ENCODE peak calls at places on chromosomes 7 and 10, in six cellular contexts. One of them, this sample, is unnamed.

GRCh38 chr10:121819049-121819448 is 108.8 kb downstream of the ATE1 start:
- DNase-seq in hepatocyte: no peak
- DNase-seq in cardiac fibroblast: no peak
- DNase-seq in esophagus squamous epithelium: no peak
- DNase-seq in left ventricle myocardium inferior: no peak
- DNase-seq in astrocyte of the spinal cord: no peak
- DNase-seq in this sample: no peak

GRCh38 chr7:55545496-55545895 is 26.8 kb downstream of the VOPP1 start:
- DNase-seq in astrocyte of the spinal cord: peak
- DNase-seq in hepatocyte: no peak
- DNase-seq in esophagus squamous epithelium: no peak
- DNase-seq in cardiac fibroblast: peak
- DNase-seq in left ventricle myocardium inferior: no peak
- DNase-seq in this sample: no peak

GRCh38 chr10:124997791-124998623 is 56.1 kb downstream of the ZRANB1 start:
- DNase-seq in left ventricle myocardium inferior: peak
- DNase-seq in esophagus squamous epithelium: no peak
- DNase-seq in astrocyte of the spinal cord: no peak
- DNase-seq in hepatocyte: no peak
- DNase-seq in cardiac fibroblast: no peak
- DNase-seq in this sample: no peak

GRCh38 chr7:94389381-94389780 is 5.3 kb upstream of the COL1A2 start:
- DNase-seq in astrocyte of the spinal cord: no peak
- DNase-seq in hepatocyte: no peak
- DNase-seq in cardiac fibroblast: peak
- DNase-seq in left ventricle myocardium inferior: no peak
- DNase-seq in esophagus squamous epithelium: no peak
- DNase-seq in this sample: no peak

GRCh38 chr7:22582860-22583640 is 83.1 kb upstream of the STEAP1B start:
- DNase-seq in astrocyte of the spinal cord: peak
- DNase-seq in left ventricle myocardium inferior: no peak
- DNase-seq in hepatocyte: peak
- DNase-seq in esophagus squamous epithelium: no peak
- DNase-seq in cardiac fibroblast: peak
- DNase-seq in this sample: peak

GRCh38 chr7:86202833-86203232 is 440.9 kb upstream of the GRM3 start:
- DNase-seq in esophagus squamous epithelium: no peak
- DNase-seq in left ventricle myocardium inferior: no peak
- DNase-seq in astrocyte of the spinal cord: no peak
- DNase-seq in cardiac fibroblast: no peak
- DNase-seq in hepatocyte: no peak
- DNase-seq in this sample: no peak

GRCh38 chr7:141563956-141564623 is 12.9 kb downstream of the AGK start:
- DNase-seq in cardiac fibroblast: no peak
- DNase-seq in astrocyte of the spinal cord: no peak
- DNase-seq in hepatocyte: no peak
- DNase-seq in esophagus squamous epithelium: no peak
- DNase-seq in left ventricle myocardium inferior: no peak
- DNase-seq in this sample: no peak

GRCh38 chr10:44476421-44476820 is 91.5 kb upstream of the CXCL12 start:
- DNase-seq in esophagus squamous epithelium: no peak
- DNase-seq in left ventricle myocardium inferior: no peak
- DNase-seq in cardiac fibroblast: no peak
- DNase-seq in astrocyte of the spinal cord: no peak
- DNase-seq in hepatocyte: no peak
- DNase-seq in this sample: no peak

GRCh38 chr7:65554-65953 is 126.8 kb upstream of the FAM20C start:
- DNase-seq in astrocyte of the spinal cord: no peak
- DNase-seq in esophagus squamous epithelium: no peak
- DNase-seq in hepatocyte: no peak
- DNase-seq in cardiac fibroblast: peak
- DNase-seq in left ventricle myocardium inferior: no peak
- DNase-seq in this sample: no peak

GRCh38 chr10:12766222-12766621 is 235.3 kb downstream of the CCDC3 start:
- DNase-seq in astrocyte of the spinal cord: no peak
- DNase-seq in esophagus squamous epithelium: no peak
- DNase-seq in cardiac fibroblast: no peak
- DNase-seq in left ventricle myocardium inferior: no peak
- DNase-seq in hepatocyte: no peak
- DNase-seq in this sample: no peak

GRCh38 chr7:143393267-143394041 is 12.3 kb downstream of the ZYX start:
- DNase-seq in hepatocyte: peak
- DNase-seq in astrocyte of the spinal cord: peak
- DNase-seq in left ventricle myocardium inferior: no peak
- DNase-seq in cardiac fibroblast: peak
- DNase-seq in esophagus squamous epithelium: no peak
- DNase-seq in this sample: no peak

GRCh38 chr10:110530131-110530831 is 32.6 kb downstream of the DUSP5 start:
- DNase-seq in left ventricle myocardium inferior: peak
- DNase-seq in cardiac fibroblast: peak
- DNase-seq in esophagus squamous epithelium: no peak
- DNase-seq in hepatocyte: peak
- DNase-seq in astrocyte of the spinal cord: peak
- DNase-seq in this sample: no peak

GRCh38 chr7:24227603-24228359 is 56.2 kb upstream of the NPY start:
- DNase-seq in left ventricle myocardium inferior: no peak
- DNase-seq in esophagus squamous epithelium: no peak
- DNase-seq in hepatocyte: no peak
- DNase-seq in astrocyte of the spinal cord: no peak
- DNase-seq in cardiac fibroblast: no peak
- DNase-seq in this sample: no peak

GRCh38 chr7:10799475-10799874 is 174.2 kb upstream of the PHF14 start:
- DNase-seq in hepatocyte: no peak
- DNase-seq in cardiac fibroblast: no peak
- DNase-seq in esophagus squamous epithelium: no peak
- DNase-seq in left ventricle myocardium inferior: no peak
- DNase-seq in astrocyte of the spinal cord: no peak
- DNase-seq in this sample: no peak

GRCh38 chr7:96654630-96655188 is 54.9 kb downstream of the SEM1 start:
- DNase-seq in left ventricle myocardium inferior: no peak
- DNase-seq in esophagus squamous epithelium: no peak
- DNase-seq in astrocyte of the spinal cord: no peak
- DNase-seq in hepatocyte: no peak
- DNase-seq in cardiac fibroblast: no peak
- DNase-seq in this sample: no peak

GRCh38 chr7:31935115-31935514 is 135.1 kb downstream of the PDE1C start:
- DNase-seq in cardiac fibroblast: no peak
- DNase-seq in hepatocyte: no peak
- DNase-seq in left ventricle myocardium inferior: no peak
- DNase-seq in astrocyte of the spinal cord: peak
- DNase-seq in esophagus squamous epithelium: no peak
- DNase-seq in this sample: no peak

GRCh38 chr7:73519867-73520672 is 2.0 kb downstream of the BAZ1B start:
- DNase-seq in hepatocyte: no peak
- DNase-seq in left ventricle myocardium inferior: no peak
- DNase-seq in astrocyte of the spinal cord: peak
- DNase-seq in esophagus squamous epithelium: no peak
- DNase-seq in cardiac fibroblast: peak
- DNase-seq in this sample: no peak

GRCh38 chr10:72173635-72174296 is 42.0 kb upstream of the ANAPC16 start:
- DNase-seq in astrocyte of the spinal cord: peak
- DNase-seq in left ventricle myocardium inferior: no peak
- DNase-seq in cardiac fibroblast: peak
- DNase-seq in hepatocyte: peak
- DNase-seq in esophagus squamous epithelium: no peak
- DNase-seq in this sample: no peak

GRCh38 chr10:5076615-5077014 is 17.6 kb upstream of the AKR1C3 start:
- DNase-seq in hepatocyte: no peak
- DNase-seq in esophagus squamous epithelium: no peak
- DNase-seq in cardiac fibroblast: peak
- DNase-seq in astrocyte of the spinal cord: no peak
- DNase-seq in left ventricle myocardium inferior: no peak
- DNase-seq in this sample: no peak

GRCh38 chr10:30396708-30397107 is 37.3 kb upstream of the MAP3K8 start:
- DNase-seq in hepatocyte: no peak
- DNase-seq in esophagus squamous epithelium: no peak
- DNase-seq in left ventricle myocardium inferior: no peak
- DNase-seq in cardiac fibroblast: no peak
- DNase-seq in astrocyte of the spinal cord: no peak
- DNase-seq in this sample: no peak

GRCh38 chr7:2022737-2023250 is 210.0 kb downstream of the MAD1L1 start:
- DNase-seq in hepatocyte: no peak
- DNase-seq in esophagus squamous epithelium: no peak
- DNase-seq in cardiac fibroblast: no peak
- DNase-seq in astrocyte of the spinal cord: no peak
- DNase-seq in left ventricle myocardium inferior: no peak
- DNase-seq in this sample: no peak

GRCh38 chr10:33331020-33331557 is 3.4 kb downstream of the NRP1 start:
- DNase-seq in left ventricle myocardium inferior: no peak
- DNase-seq in esophagus squamous epithelium: no peak
- DNase-seq in cardiac fibroblast: no peak
- DNase-seq in hepatocyte: no peak
- DNase-seq in astrocyte of the spinal cord: no peak
- DNase-seq in this sample: no peak

GRCh38 chr10:10584164-10584563 is 433.5 kb upstream of the CELF2 start:
- DNase-seq in left ventricle myocardium inferior: no peak
- DNase-seq in esophagus squamous epithelium: no peak
- DNase-seq in astrocyte of the spinal cord: no peak
- DNase-seq in cardiac fibroblast: no peak
- DNase-seq in hepatocyte: no peak
- DNase-seq in this sample: no peak

DNA sequence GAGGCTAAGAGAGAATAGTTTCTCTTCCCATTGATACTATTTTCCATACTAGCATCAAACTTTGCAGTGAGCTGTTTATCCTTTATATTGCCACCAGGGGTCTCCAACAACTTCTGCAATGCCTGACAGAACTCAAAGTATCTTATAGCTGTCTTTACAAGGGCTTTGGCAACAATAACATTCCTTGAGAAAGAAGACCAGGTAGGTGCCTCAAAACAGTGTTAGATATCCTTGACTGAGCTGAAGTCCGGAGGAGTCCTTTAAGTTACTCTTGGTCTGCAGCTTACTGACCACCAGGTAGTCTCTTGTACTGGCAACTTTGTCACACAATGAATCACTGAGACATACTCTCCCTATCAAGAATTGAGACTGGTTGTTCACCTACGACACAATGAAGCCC is 30.0 kb upstream of the TES start:
- DNase-seq in esophagus squamous epithelium: no peak
- DNase-seq in cardiac fibroblast: peak
- DNase-seq in left ventricle myocardium inferior: no peak
- DNase-seq in hepatocyte: peak
- DNase-seq in astrocyte of the spinal cord: peak
- DNase-seq in this sample: peak
- TF ChIP-seq CTCF in esophagus squamous epithelium: peak
- TF ChIP-seq CTCF in cardiac fibroblast: peak
- TF ChIP-seq CTCF in left ventricle myocardium inferior: peak
- TF ChIP-seq CTCF in hepatocyte: peak
- TF ChIP-seq CTCF in astrocyte of the spinal cord: peak
- TF ChIP-seq CTCF in this sample: peak

GRCh38 chr7:154776350-154776749 is 226.6 kb downstream of the PAXIP1 start:
- DNase-seq in esophagus squamous epithelium: no peak
- DNase-seq in left ventricle myocardium inferior: no peak
- DNase-seq in hepatocyte: no peak
- DNase-seq in cardiac fibroblast: no peak
- DNase-seq in astrocyte of the spinal cord: no peak
- DNase-seq in this sample: no peak

GRCh38 chr7:154775681-154776080 is 227.2 kb downstream of the PAXIP1 start:
- DNase-seq in esophagus squamous epithelium: no peak
- DNase-seq in cardiac fibroblast: no peak
- DNase-seq in astrocyte of the spinal cord: no peak
- DNase-seq in left ventricle myocardium inferior: no peak
- DNase-seq in hepatocyte: no peak
- DNase-seq in this sample: no peak

GRCh38 chr7:154777489-154777888 is 225.4 kb downstream of the PAXIP1 start:
- DNase-seq in astrocyte of the spinal cord: no peak
- DNase-seq in hepatocyte: no peak
- DNase-seq in esophagus squamous epithelium: no peak
- DNase-seq in left ventricle myocardium inferior: no peak
- DNase-seq in cardiac fibroblast: no peak
- DNase-seq in this sample: no peak

GRCh38 chr7:154777908-154778307 is 225.0 kb downstream of the PAXIP1 start:
- DNase-seq in cardiac fibroblast: no peak
- DNase-seq in hepatocyte: no peak
- DNase-seq in astrocyte of the spinal cord: no peak
- DNase-seq in left ventricle myocardium inferior: no peak
- DNase-seq in esophagus squamous epithelium: no peak
- DNase-seq in this sample: no peak

DNA sequence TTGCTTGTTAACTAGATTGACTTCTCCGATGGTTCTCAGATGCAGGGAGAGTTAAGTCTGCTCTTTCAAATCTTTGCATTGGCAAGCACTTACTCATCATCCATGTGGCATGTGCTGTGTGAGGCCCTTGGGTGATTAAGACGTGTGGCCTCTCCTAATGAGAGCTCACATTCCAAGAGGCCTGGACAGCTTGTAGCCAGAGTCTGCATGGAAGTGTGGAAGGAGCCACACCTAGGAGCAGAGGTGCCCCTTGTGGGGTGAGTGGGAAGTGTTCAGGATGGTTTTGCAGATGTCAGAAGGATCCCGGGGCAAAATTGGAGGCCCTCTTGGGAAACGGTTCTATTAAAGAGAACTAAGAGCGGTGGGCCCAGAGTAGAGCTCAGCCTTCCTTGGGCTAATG is 225.9 kb downstream of the PAXIP1 start:
- DNase-seq in left ventricle myocardium inferior: no peak
- DNase-seq in esophagus squamous epithelium: no peak
- DNase-seq in hepatocyte: peak
- DNase-seq in astrocyte of the spinal cord: no peak
- DNase-seq in cardiac fibroblast: peak
- DNase-seq in this sample: no peak
- TF ChIP-seq CTCF in left ventricle myocardium inferior: no peak
- TF ChIP-seq CTCF in esophagus squamous epithelium: no peak
- TF ChIP-seq CTCF in hepatocyte: no peak
- TF ChIP-seq CTCF in astrocyte of the spinal cord: no peak
- TF ChIP-seq CTCF in cardiac fibroblast: no peak
- TF ChIP-seq CTCF in this sample: peak

GRCh38 chr7:12684733-12685132 is 2.7 kb upstream of the ARL4A start:
- DNase-seq in left ventricle myocardium inferior: no peak
- DNase-seq in hepatocyte: no peak
- DNase-seq in esophagus squamous epithelium: no peak
- DNase-seq in cardiac fibroblast: no peak
- DNase-seq in astrocyte of the spinal cord: no peak
- DNase-seq in this sample: no peak

GRCh38 chr7:12684186-12684585 is 3.2 kb upstream of the ARL4A start:
- DNase-seq in cardiac fibroblast: no peak
- DNase-seq in esophagus squamous epithelium: no peak
- DNase-seq in left ventricle myocardium inferior: no peak
- DNase-seq in hepatocyte: no peak
- DNase-seq in astrocyte of the spinal cord: no peak
- DNase-seq in this sample: no peak

GRCh38 chr7:12686234-12686893 is 1.1 kb upstream of the ARL4A start:
- DNase-seq in esophagus squamous epithelium: peak
- DNase-seq in astrocyte of the spinal cord: peak
- DNase-seq in cardiac fibroblast: peak
- DNase-seq in hepatocyte: peak
- DNase-seq in left ventricle myocardium inferior: peak
- DNase-seq in this sample: peak

GRCh38 chr7:12686894-12687212 is 580 bp upstream of the ARL4A start:
- DNase-seq in left ventricle myocardium inferior: no peak
- DNase-seq in esophagus squamous epithelium: no peak
- DNase-seq in hepatocyte: no peak
- DNase-seq in astrocyte of the spinal cord: no peak
- DNase-seq in cardiac fibroblast: no peak
- DNase-seq in this sample: no peak

GRCh38 chr7:12685550-12685949 is 1.9 kb upstream of the ARL4A start:
- DNase-seq in cardiac fibroblast: peak
- DNase-seq in left ventricle myocardium inferior: no peak
- DNase-seq in hepatocyte: peak
- DNase-seq in esophagus squamous epithelium: no peak
- DNase-seq in astrocyte of the spinal cord: peak
- DNase-seq in this sample: peak
- TF ChIP-seq CTCF in cardiac fibroblast: peak
- TF ChIP-seq CTCF in left ventricle myocardium inferior: peak
- TF ChIP-seq CTCF in hepatocyte: peak
- TF ChIP-seq CTCF in esophagus squamous epithelium: peak
- TF ChIP-seq CTCF in astrocyte of the spinal cord: peak
- TF ChIP-seq CTCF in this sample: peak

GRCh38 chr7:48253020-48253419 is 81.8 kb downstream of the ABCA13 start:
- DNase-seq in astrocyte of the spinal cord: no peak
- DNase-seq in esophagus squamous epithelium: no peak
- DNase-seq in cardiac fibroblast: no peak
- DNase-seq in hepatocyte: no peak
- DNase-seq in left ventricle myocardium inferior: no peak
- DNase-seq in this sample: no peak
- TF ChIP-seq CTCF in astrocyte of the spinal cord: no peak
- TF ChIP-seq CTCF in esophagus squamous epithelium: no peak
- TF ChIP-seq CTCF in cardiac fibroblast: no peak
- TF ChIP-seq CTCF in hepatocyte: no peak
- TF ChIP-seq CTCF in left ventricle myocardium inferior: no peak
- TF ChIP-seq CTCF in this sample: no peak